ENCODE peak calls at places on chromosome 5, in ten cellular contexts. O, N, V, Q, U, K, W, C, M and E are unnamed samples.

GRCh38 chr5:75265731-75266130 is 29.1 kb upstream of the ANKRD31 start:
- DNase-seq in V (peak; percentile 35), U (peak; percentile 58), Q (no peak), N (no peak), C (peak; percentile 52), O (peak; percentile 20), K (peak; percentile 46), M (no peak), W (no peak), E (peak; percentile 63)

GRCh38 chr5:78527054-78527884 is 121.3 kb downstream of the LHFPL2 start:
- DNase-seq in K (no peak), M (no peak), Q (peak; percentile 64), V (peak; percentile 40), N (no peak), U (peak; percentile 56), O (no peak), C (peak; percentile 70), W (no peak), E (peak; percentile 52)

GRCh38 chr5:93162201-93162654 is 418.8 kb downstream of the NR2F1-AS1 start:
- DNase-seq in U (no peak), Q (no peak), N (no peak), M (no peak), W (no peak), V (peak; percentile 73), C (no peak), K (no peak), O (peak; percentile 11), E (peak; percentile 74)

GRCh38 chr5:64229163-64229774 is 63.6 kb downstream of the RNF180 start:
- DNase-seq in V (peak; percentile 53), C (peak; percentile 37), U (peak; percentile 64), N (no peak), W (no peak), O (peak; percentile 32), M (peak; percentile 23), Q (no peak), K (peak; percentile 20), E (peak; percentile 52)

GRCh38 chr5:15823413-15823812 is 323.4 kb downstream of the FBXL7 start:
- DNase-seq in V (no peak), N (no peak), M (no peak), O (no peak), U (no peak), K (no peak), Q (no peak), W (no peak), C (no peak), E (no peak)

GRCh38 chr5:14373685-14374084 is 207.9 kb upstream of the OTULINL start:
- DNase-seq in W (no peak), C (no peak), N (no peak), K (no peak), Q (no peak), O (no peak), V (no peak), U (no peak), M (no peak), E (no peak)

GRCh38 chr5:89878140-89878570 is 531.4 kb downstream of the CETN3 start:
- DNase-seq in V (peak; percentile 3), U (no peak), O (peak; percentile 12), K (peak; percentile 92), M (no peak), W (no peak), C (peak; percentile 38), N (no peak), Q (no peak), E (peak; percentile 90)

GRCh38 chr5:150649828-150650712 is 9.6 kb downstream of the SYNPO start:
- DNase-seq in K (no peak), M (no peak), O (no peak), N (no peak), C (no peak), V (no peak), Q (no peak), U (no peak), W (no peak), E (no peak)

GRCh38 chr5:44048268-44048984 is 340.8 kb downstream of the FGF10 start:
- DNase-seq in C (no peak), U (no peak), Q (no peak), N (no peak), V (no peak), K (no peak), M (no peak), W (no peak), O (no peak), E (no peak)